ENCODE peak calls at places on chromosomes 2 and 18, in five cellular contexts. G, J, W, E and F are unnamed samples.

GRCh38 chr2:100482741-100483140 is 12.5 kb downstream of the NMS start:
- DNase-seq in G (no peak), E (peak; percentile 11), J (no peak), W (no peak), F (no peak)

GRCh38 chr2:135916232-135916631 is 40.0 kb upstream of the MCM6 start:
- DNase-seq in E (no peak), W (no peak), G (peak; percentile 47), J (no peak), F (no peak)

GRCh38 chr2:55109219-55109891 is 59.1 kb upstream of the RTN4 start:
- DNase-seq in W (peak; percentile 69), G (peak; percentile 61), E (no peak), J (no peak), F (no peak)

GRCh38 chr2:111662771-111663470 is 221.1 kb downstream of the ANAPC1 start:
- DNase-seq in J (no peak), W (no peak), G (no peak), E (peak; percentile 52), F (no peak)

GRCh38 chr2:46829240-46829970 is 86.2 kb downstream of the MCFD2 start:
- DNase-seq in E (no peak), W (no peak), G (no peak), J (no peak), F (no peak)

GRCh38 chr2:207830778-207831549 is 61.3 kb upstream of the FZD5 start:
- DNase-seq in J (no peak), W (no peak), G (no peak), E (no peak), F (no peak)

GRCh38 chr18:75124967-75125358 is 84.0 kb downstream of the PTGR3 start:
- DNase-seq in E (no peak), G (no peak), W (no peak), J (no peak), F (no peak)

GRCh38 chr2:72779495-72779894 is 46.3 kb downstream of the EXOC6B start:
- DNase-seq in G (no peak), W (no peak), E (no peak), J (no peak), F (no peak)

GRCh38 chr2:135096665-135097446 is 44.8 kb downstream of the RAB3GAP1 start:
- DNase-seq in E (no peak), J (no peak), W (no peak), G (no peak), F (no peak)

GRCh38 chr2:96374211-96374951 is 38.8 kb downstream of the NCAPH start:
- DNase-seq in J (no peak), W (peak; percentile 29), E (no peak), G (peak; percentile 86), F (no peak)

GRCh38 chr18:3647636-3648035 is 197.7 kb downstream of the TGIF1 start:
- DNase-seq in J (no peak), E (no peak), W (no peak), G (no peak), F (no peak)

GRCh38 chr2:169146220-169146619 is 76.9 kb downstream of the DHRS9 start:
- DNase-seq in E (no peak), G (no peak), W (no peak), J (no peak), F (no peak)

GRCh38 chr18:74498712-74499629 is 2.8 kb downstream of the CNDP2 start:
- DNase-seq in J (peak; percentile 55), E (peak; percentile 91), W (peak; percentile 41), G (no peak), F (no peak)

GRCh38 chr2:47534179-47534919 is 131.4 kb downstream of the MSH2 start:
- DNase-seq in J (no peak), G (no peak), W (peak; percentile 21), E (peak; percentile 32), F (no peak)

GRCh38 chr2:101734511-101735165 is 37.1 kb downstream of the MAP4K4 start:
- DNase-seq in W (no peak), G (no peak), E (no peak), J (no peak), F (no peak)

GRCh38 chr2:129892360-129892759 is 87.1 kb upstream of the RAB6C start:
- DNase-seq in W (no peak), G (no peak), E (no peak), J (no peak), F (no peak)

GRCh38 chr2:121992700-121993099 is 237.2 kb downstream of the TSN start:
- DNase-seq in E (no peak), W (no peak), J (no peak), G (no peak), F (no peak)

GRCh38 chr2:38750011-38750792 is 959 bp downstream of the SRSF7 start:
- DNase-seq in W (no peak), J (peak; percentile 22), G (no peak), E (peak; percentile 61), F (no peak)

GRCh38 chr2:6545336-6545735 is 320.4 kb downstream of the CMPK2 start:
- DNase-seq in J (no peak), E (no peak), W (no peak), G (no peak), F (no peak)

GRCh38 chr2:127386764-127387654 is 766 bp downstream of the MAP3K2 start:
- DNase-seq in E (peak; percentile 87), G (peak; percentile 24), W (peak; percentile 89), J (peak; percentile 60), F (no peak)

GRCh38 chr2:203811491-203812221 is 55.9 kb upstream of the CTLA4 start:
- DNase-seq in W (peak; percentile 79), G (no peak), J (no peak), E (peak; percentile 93), F (no peak)

GRCh38 chr18:6509417-6510198 is 94.9 kb upstream of the L3MBTL4 start:
- DNase-seq in W (no peak), J (no peak), E (no peak), G (no peak), F (no peak)

GRCh38 chr2:19046986-19047780 is 311.2 kb downstream of the OSR1 start:
- DNase-seq in J (no peak), W (no peak), E (no peak), G (no peak), F (no peak)

GRCh38 chr2:229715895-229716507 is 1.6 kb upstream of the DNER start:
- DNase-seq in E (peak; percentile 63), J (no peak), W (peak; percentile 21), G (peak; percentile 73), F (no peak)